ENCODE peak calls at places on chromosomes 6 and 20, in nine cellular contexts. B is GM23338, U is HCT116, D is HL-60, E is endothelial cell of umbilical vein, J is H1, S is HepG2, V is suprapubic skin, G is breast epithelium. W is an unnamed sample.

GRCh38 chr6:50113114-50113857 is 63.6 kb upstream of the DEFB112 start:
- DNase-seq in J (no peak), E (no peak), S (no peak), V (no peak), D (no peak), B (peak), G (no peak), U (no peak), W (no peak)

GRCh38 chr6:133265066-133265465 is 23.9 kb downstream of the EYA4 start:
- DNase-seq in V (no peak), E (no peak), U (no peak), B (no peak), G (no peak), J (no peak), S (no peak), D (no peak), W (no peak)

GRCh38 chr20:53360815-53361214 is 232.8 kb downstream of the ZNF217 start:
- DNase-seq in U (no peak), J (no peak), G (no peak), V (no peak), E (no peak), S (no peak), B (no peak), D (no peak), W (no peak)

GRCh38 chr6:27650620-27651370 is 177.9 kb upstream of the ZNF184 start:
- DNase-seq in U (peak), S (peak), B (peak), D (no peak), J (peak), G (no peak), E (peak), V (no peak), W (no peak)

GRCh38 chr6:75563032-75563431 is 38.6 kb upstream of the SENP6 start:
- DNase-seq in U (peak), G (no peak), V (no peak), E (peak), B (peak), D (no peak), J (peak), S (peak), W (no peak)

GRCh38 chr6:37049990-37050853 is 44.8 kb downstream of the FGD2 start:
- DNase-seq in S (no peak), E (no peak), B (no peak), J (no peak), V (no peak), U (no peak), G (no peak), D (peak), W (no peak)

GRCh38 chr6:110475255-110475654 is 1.2 kb downstream of the SLC22A16 start:
- DNase-seq in D (peak), V (no peak), S (no peak), B (no peak), U (no peak), G (no peak), J (peak), E (no peak), W (peak)

GRCh38 chr20:54133434-54134427 is 40.1 kb downstream of the CYP24A1 start:
- DNase-seq in G (no peak), J (no peak), E (no peak), V (no peak), S (peak), D (no peak), B (no peak), U (peak), W (no peak)

GRCh38 chr6:168043193-168043847 is 35.7 kb downstream of the FRMD1 start:
- DNase-seq in V (no peak), U (no peak), G (peak), D (no peak), S (no peak), B (no peak), J (no peak), E (no peak), W (no peak)

GRCh38 chr6:1724616-1725015 is 114.9 kb downstream of the FOXC1 start:
- DNase-seq in S (no peak), U (peak), J (no peak), D (no peak), V (no peak), E (peak), G (no peak), B (peak), W (no peak)

GRCh38 chr20:8557711-8558110 is 425.6 kb downstream of the PLCB1 start:
- DNase-seq in J (no peak), G (no peak), D (no peak), B (no peak), E (no peak), U (no peak), S (no peak), V (no peak), W (no peak)

GRCh38 chr6:126531273-126531672 is 191.4 kb downstream of the CENPW start:
- DNase-seq in D (no peak), B (no peak), U (no peak), V (no peak), S (no peak), J (no peak), E (peak), G (no peak), W (no peak)

GRCh38 chr6:16803294-16804006 is 42.2 kb upstream of the ATXN1 start:
- DNase-seq in J (peak), E (peak), V (no peak), B (peak), S (peak), G (no peak), U (no peak), D (no peak), W (no peak)

GRCh38 chr6:89862281-89862680 is 32.0 kb upstream of the GJA10 start:
- DNase-seq in G (no peak), D (no peak), S (no peak), V (no peak), E (no peak), U (no peak), B (no peak), J (no peak), W (no peak)

GRCh38 chr20:44029848-44030230 is 115.2 kb downstream of the TOX2 start:
- DNase-seq in G (no peak), E (no peak), D (no peak), S (no peak), U (no peak), B (no peak), V (peak), J (no peak), W (no peak)

GRCh38 chr6:70673601-70674000 is 5.9 kb downstream of the SMAP1 start:
- DNase-seq in J (no peak), B (peak), S (no peak), D (no peak), V (no peak), G (no peak), E (peak), U (no peak), W (no peak)

GRCh38 chr6:7933794-7934193 is 23.2 kb upstream of the TXNDC5 start:
- DNase-seq in G (no peak), E (no peak), S (no peak), D (no peak), J (no peak), U (no peak), B (no peak), V (no peak), W (no peak)

GRCh38 chr20:9344080-9344920 is 170.1 kb upstream of the LAMP5 start:
- DNase-seq in E (peak), V (no peak), B (no peak), D (no peak), J (no peak), U (no peak), S (no peak), G (no peak), W (no peak)

GRCh38 chr20:20231528-20232298 is 136.2 kb upstream of the INSM1 start:
- DNase-seq in V (no peak), B (no peak), J (no peak), E (no peak), G (no peak), S (no peak), D (no peak), U (no peak), W (no peak)

GRCh38 chr6:35330541-35331119 is 11.7 kb upstream of the PPARD start:
- DNase-seq in E (no peak), S (no peak), D (no peak), B (no peak), J (no peak), U (no peak), V (no peak), G (no peak), W (no peak)

GRCh38 chr6:14276667-14277404 is 159.3 kb downstream of the CD83 start:
- DNase-seq in D (peak), E (no peak), B (no peak), J (no peak), G (no peak), U (no peak), S (no peak), V (no peak), W (peak)

GRCh38 chr6:3799731-3800130 is 48.2 kb upstream of the PXDC1 start:
- DNase-seq in U (no peak), E (no peak), S (no peak), D (no peak), B (no peak), V (no peak), G (no peak), J (no peak), W (no peak)

GRCh38 chr20:33993800-33994623 is at the start of gene RALY:
- DNase-seq in G (peak), S (peak), J (peak), B (peak), E (peak), V (peak), U (peak), D (peak), W (peak)

GRCh38 chr20:46333136-46333991 is 25.1 kb upstream of the CDH22 start:
- DNase-seq in J (no peak), V (no peak), S (no peak), U (no peak), E (no peak), B (no peak), G (no peak), D (no peak), W (no peak)

GRCh38 chr6:33633462-33634158 is 12.5 kb downstream of the ITPR3 start:
- DNase-seq in B (peak), J (peak), U (no peak), V (no peak), D (no peak), S (no peak), E (peak), G (peak), W (no peak)

GRCh38 chr6:37241131-37241530 is 16.4 kb upstream of the TBC1D22B start:
- DNase-seq in J (no peak), G (no peak), B (no peak), U (no peak), E (no peak), V (no peak), S (no peak), D (no peak), W (no peak)

GRCh38 chr6:55980627-55981211 is 105.3 kb upstream of the BMP5 start:
- DNase-seq in D (no peak), S (peak), J (peak), V (no peak), G (no peak), U (peak), E (peak), B (peak), W (no peak)

GRCh38 chr6:51934098-51934497 is 153.3 kb downstream of the PKHD1 start:
- DNase-seq in D (no peak), G (no peak), B (peak), J (peak), V (no peak), E (no peak), U (peak), S (peak), W (no peak)

GRCh38 chr20:40673442-40673841 is 15.6 kb downstream of the MAFB start:
- DNase-seq in G (no peak), V (no peak), D (no peak), B (peak), S (no peak), E (no peak), U (no peak), J (no peak), W (no peak)
- TF ChIP-seq POLR2AphosphoS5 in G (no peak), V (no peak), D (no peak), B (no peak), S (no peak), E (no peak), U (no peak), J (no peak), W (peak)

DNA sequence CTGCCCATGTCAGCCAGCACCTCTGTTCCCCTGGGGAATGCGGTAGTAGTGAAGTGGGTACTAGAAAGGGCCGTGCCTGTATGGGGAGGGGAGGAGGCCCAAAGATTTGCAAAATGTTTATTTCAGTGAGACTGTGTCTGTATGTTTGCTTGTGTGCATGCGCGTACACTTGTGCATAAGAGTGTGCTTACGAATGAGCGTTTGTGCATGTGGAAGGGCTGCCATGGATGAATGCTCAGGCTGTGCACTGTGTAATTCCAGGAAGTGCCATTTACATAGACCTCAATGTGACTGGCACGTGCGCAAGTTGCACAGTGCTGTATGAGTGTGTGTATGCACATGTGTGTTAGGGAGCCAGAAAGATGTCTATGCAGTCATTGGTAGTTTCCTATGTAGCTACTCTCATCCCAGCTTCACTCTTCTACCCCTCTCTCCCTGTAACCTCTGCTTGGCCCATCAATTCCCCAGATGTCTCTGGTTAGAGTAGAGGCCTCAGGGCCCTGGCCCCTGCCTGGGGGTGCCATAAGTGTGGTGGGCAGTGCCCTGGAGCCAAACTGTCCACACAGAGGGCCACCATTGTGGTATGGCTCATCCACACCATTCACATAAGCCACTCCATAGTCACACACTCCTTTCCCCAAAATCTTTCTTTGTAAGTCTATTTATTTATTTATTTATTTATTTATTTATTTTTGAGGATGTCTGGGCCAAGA is 26.8 kb upstream of the SLC22A7 start:
- DNase-seq in S (no peak), B (no peak), D (no peak), U (no peak), J (no peak), G (no peak), V (no peak), E (no peak), W (no peak)
- H3K4me3 ChIP-seq in S (no peak), B (no peak), D (no peak), U (no peak), J (no peak), G (no peak), V (no peak), E (no peak), W (no peak)

GRCh38 chr20:25233016-25233772 is 14.7 kb upstream of the PYGB start:
- DNase-seq in V (no peak), D (no peak), B (no peak), E (peak), G (peak), U (no peak), J (no peak), S (peak), W (no peak)
- H3K27ac ChIP-seq in V (peak), D (no peak), B (no peak), E (no peak), G (peak), U (peak), J (no peak), S (no peak), W (peak)

GRCh38 chr6:330948-331347 is 38.7 kb downstream of the DUSP22 start:
- DNase-seq in J (no peak), E (no peak), U (no peak), B (no peak), S (no peak), D (no peak), V (no peak), G (no peak), W (no peak)

GRCh38 chr6:329888-330691 is 37.8 kb downstream of the DUSP22 start:
- DNase-seq in U (no peak), J (no peak), G (no peak), S (no peak), D (no peak), V (no peak), E (no peak), B (peak), W (no peak)

GRCh38 chr6:333379-334002 is 41.2 kb downstream of the DUSP22 start:
- DNase-seq in J (no peak), G (no peak), D (no peak), E (no peak), B (no peak), S (no peak), U (no peak), V (no peak), W (no peak)

GRCh38 chr6:332671-333070 is 40.4 kb downstream of the DUSP22 start:
- DNase-seq in E (peak), B (no peak), U (no peak), S (no peak), V (no peak), G (no peak), J (no peak), D (no peak), W (no peak)

GRCh38 chr6:331622-332521 is 39.6 kb downstream of the DUSP22 start:
- DNase-seq in G (no peak), D (no peak), S (no peak), B (no peak), U (no peak), J (no peak), V (no peak), E (no peak), W (no peak)
- TF ChIP-seq POLR2AphosphoS5 in G (no peak), D (no peak), S (no peak), B (no peak), U (no peak), J (no peak), V (no peak), E (no peak), W (no peak)

GRCh38 chr6:18388942-18389341 is 1.8 kb downstream of the RNF144B start:
- DNase-seq in D (no peak), B (peak), J (no peak), U (no peak), E (peak), G (no peak), S (peak), V (no peak), W (no peak)

GRCh38 chr6:18392346-18392877 is 5.3 kb downstream of the RNF144B start:
- DNase-seq in B (no peak), D (no peak), U (no peak), E (no peak), G (no peak), S (no peak), J (no peak), V (no peak), W (no peak)

GRCh38 chr6:18390476-18390875 is 3.3 kb downstream of the RNF144B start:
- DNase-seq in B (no peak), S (no peak), U (no peak), E (no peak), V (no peak), G (no peak), D (no peak), J (no peak), W (no peak)

GRCh38 chr6:18389479-18389878 is 2.3 kb downstream of the RNF144B start:
- DNase-seq in S (no peak), J (no peak), B (no peak), G (no peak), E (peak), U (no peak), V (no peak), D (no peak), W (no peak)

DNA sequence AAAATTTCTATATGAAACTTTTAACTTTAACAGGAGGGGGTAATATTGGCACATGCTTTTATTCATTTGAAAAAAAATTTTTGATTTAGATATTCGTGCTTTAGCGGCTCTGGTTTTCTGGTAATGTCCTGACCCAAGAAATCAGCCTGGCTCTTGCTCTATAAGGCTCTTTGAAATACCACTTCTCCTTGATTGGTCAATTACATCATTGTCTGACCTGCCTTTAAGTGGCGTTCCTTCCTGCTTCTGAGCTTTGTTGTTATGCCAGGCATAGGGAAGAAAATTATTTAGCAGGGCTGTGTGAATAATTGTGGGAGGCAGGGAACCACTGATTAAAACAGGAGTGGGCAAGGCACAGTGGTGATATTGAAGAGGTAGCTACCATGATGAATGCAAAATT is 3.9 kb downstream of the RNF144B start:
- DNase-seq in J (no peak), D (no peak), S (no peak), E (no peak), U (no peak), B (no peak), G (no peak), V (no peak), W (no peak)
- H3K4me3 ChIP-seq in J (no peak), D (no peak), S (no peak), E (peak), U (no peak), B (no peak), G (peak), V (peak), W (no peak)

DNA sequence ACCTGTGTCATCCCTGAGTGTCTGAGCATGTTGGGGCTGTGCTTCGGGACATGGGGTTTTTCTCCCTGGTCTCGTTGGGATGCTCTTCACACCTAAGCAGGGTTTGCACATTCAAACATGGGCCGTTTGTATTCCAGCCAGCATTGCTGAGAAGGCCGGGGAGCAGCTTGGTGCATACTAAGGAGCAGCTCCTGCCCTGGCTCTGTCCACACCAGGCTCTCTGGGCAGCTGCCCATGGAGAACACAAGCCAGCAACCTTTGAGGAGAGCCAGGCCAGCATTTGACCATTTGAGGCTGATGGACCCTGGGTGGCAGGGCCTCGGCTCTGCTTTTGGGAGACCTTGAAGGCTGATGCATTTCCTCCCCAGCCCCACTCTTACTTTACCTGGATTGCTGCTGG is 92.1 kb downstream of the PHACTR3 start:
- DNase-seq in V (no peak), E (no peak), D (no peak), U (no peak), S (no peak), B (no peak), J (no peak), G (no peak), W (no peak)
- H3K27ac ChIP-seq in V (no peak), E (no peak), D (no peak), U (no peak), S (no peak), B (no peak), J (no peak), G (no peak), W (no peak)

DNA sequence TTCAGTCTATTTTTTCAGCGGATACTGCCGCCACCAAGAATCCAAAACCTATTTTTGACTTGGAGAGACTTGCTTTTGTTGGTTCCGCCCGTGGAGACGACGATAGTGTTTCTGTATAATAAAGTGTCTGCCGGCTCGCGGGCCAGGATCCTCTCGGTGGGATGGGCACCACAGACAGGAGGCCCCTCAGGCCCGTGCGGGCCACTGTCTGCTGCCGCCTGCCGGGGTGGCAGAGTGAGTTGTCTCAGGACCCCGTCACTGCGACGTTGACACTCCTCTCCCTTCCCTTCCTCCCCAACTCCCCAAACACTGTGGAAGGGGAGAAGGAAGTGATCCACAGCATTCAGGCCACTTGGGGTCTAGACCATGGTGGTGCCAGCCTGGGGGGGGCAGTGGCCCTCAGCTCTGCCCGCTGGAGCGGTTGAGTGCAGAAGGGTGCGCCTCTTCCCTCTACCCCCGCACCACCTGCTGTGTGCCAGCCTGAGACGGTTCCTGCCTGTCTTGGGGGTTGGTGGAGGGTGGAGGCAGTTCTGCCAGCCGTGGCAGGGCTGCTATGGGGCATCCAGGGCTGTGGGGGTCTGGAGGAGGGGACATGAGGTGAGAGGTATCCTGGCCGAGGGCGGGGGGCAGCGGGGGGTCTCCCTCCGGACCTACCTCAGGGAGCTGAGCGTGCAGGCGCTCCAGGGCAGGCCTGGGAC is 17.5 kb downstream of the RBM38 start:
- DNase-seq in J (no peak), D (no peak), B (no peak), S (no peak), V (no peak), U (no peak), E (no peak), G (no peak), W (no peak)
- TF ChIP-seq POLR2AphosphoS5 in J (no peak), D (no peak), B (no peak), S (no peak), V (no peak), U (no peak), E (no peak), G (no peak), W (no peak)